ENCODE peak calls at places on chromosomes 3 and 15, in ten cellular contexts. N is CD8-positive, alpha-beta T cell; X is cardiac muscle cell; V is iPS DF 6.9; W is mesenchymal stem cell; Y is GM23248; T is PC-3; D is neuronal stem cell; O is uterus; Z is CD4-positive, CD25-positive, alpha-beta regulatory T cell. L is an unnamed sample. For H3K36me3, the result is how much of the 10 kb centered on the place peaks cover.

GRCh38 chr3:178302966-178303930 is 233.0 kb upstream of the KCNMB2 start:
- DNase-seq in D (no peak), V (no peak), Z (no peak), N (no peak), W (no peak), X (no peak), T (peak), Y (peak), O (no peak), L (no peak)

GRCh38 chr3:43748179-43748578 is 57.4 kb downstream of the ABHD5 start:
- DNase-seq in W (peak), O (no peak), Z (no peak), D (no peak), X (no peak), Y (peak), V (no peak), N (no peak), T (peak), L (no peak)

GRCh38 chr3:194572131-194572789 is 61.0 kb downstream of the TMEM44 start:
- DNase-seq in N (no peak), X (peak), V (no peak), O (peak), W (peak), T (no peak), D (no peak), Y (peak), Z (no peak), L (no peak)

GRCh38 chr15:80031841-80032240 is 27.6 kb upstream of the ZFAND6 start:
- DNase-seq in O (no peak), X (no peak), Z (no peak), T (peak), V (no peak), N (no peak), D (no peak), W (no peak), Y (peak), L (no peak)

GRCh38 chr3:61848885-61849284 is 287.5 kb downstream of the PTPRG start:
- DNase-seq in Z (no peak), T (no peak), D (no peak), V (no peak), N (no peak), X (no peak), O (no peak), Y (peak), W (no peak), L (no peak)

GRCh38 chr3:74648102-74648501 is 33.6 kb upstream of the CNTN3 start:
- DNase-seq in T (no peak), Z (no peak), V (no peak), N (no peak), O (no peak), W (no peak), D (no peak), Y (no peak), X (no peak), L (no peak)

GRCh38 chr3:116001063-116001765 is 377.9 kb downstream of the GAP43 start:
- DNase-seq in Y (peak), Z (no peak), O (no peak), N (no peak), D (no peak), X (no peak), T (peak), W (no peak), V (no peak), L (no peak)

GRCh38 chr3:138180375-138181029 is 5.8 kb upstream of the DBR1 start:
- DNase-seq in Y (peak), T (peak), X (peak), O (no peak), W (peak), D (no peak), Z (no peak), N (peak), V (no peak), L (peak)

GRCh38 chr3:86929046-86929445 is 61.9 kb downstream of the VGLL3 start:
- DNase-seq in V (no peak), T (peak), N (no peak), Z (no peak), Y (no peak), O (no peak), W (peak), D (no peak), X (no peak), L (no peak)

GRCh38 chr3:72163809-72164634 is 379.1 kb upstream of the PROK2 start:
- DNase-seq in O (no peak), V (no peak), Z (no peak), Y (no peak), T (no peak), D (no peak), N (no peak), X (no peak), W (no peak), L (no peak)

GRCh38 chr3:128581566-128581965 is 69.1 kb downstream of the RPN1 start:
- DNase-seq in O (no peak), Y (no peak), V (no peak), D (no peak), T (no peak), W (no peak), Z (no peak), N (no peak), X (no peak), L (no peak)

GRCh38 chr3:128585974-128586373 is 64.6 kb downstream of the RPN1 start:
- DNase-seq in D (no peak), T (peak), W (no peak), O (no peak), N (no peak), Y (peak), Z (no peak), V (no peak), X (no peak), L (no peak)

GRCh38 chr3:128587391-128587790 is 63.2 kb downstream of the RPN1 start:
- DNase-seq in Z (no peak), W (no peak), N (no peak), Y (no peak), X (no peak), T (no peak), V (no peak), D (no peak), O (no peak), L (no peak)

GRCh38 chr3:128585189-128585588 is 65.4 kb downstream of the RPN1 start:
- DNase-seq in D (no peak), V (no peak), W (no peak), T (no peak), N (no peak), O (no peak), Z (no peak), X (no peak), Y (no peak), L (no peak)

DNA sequence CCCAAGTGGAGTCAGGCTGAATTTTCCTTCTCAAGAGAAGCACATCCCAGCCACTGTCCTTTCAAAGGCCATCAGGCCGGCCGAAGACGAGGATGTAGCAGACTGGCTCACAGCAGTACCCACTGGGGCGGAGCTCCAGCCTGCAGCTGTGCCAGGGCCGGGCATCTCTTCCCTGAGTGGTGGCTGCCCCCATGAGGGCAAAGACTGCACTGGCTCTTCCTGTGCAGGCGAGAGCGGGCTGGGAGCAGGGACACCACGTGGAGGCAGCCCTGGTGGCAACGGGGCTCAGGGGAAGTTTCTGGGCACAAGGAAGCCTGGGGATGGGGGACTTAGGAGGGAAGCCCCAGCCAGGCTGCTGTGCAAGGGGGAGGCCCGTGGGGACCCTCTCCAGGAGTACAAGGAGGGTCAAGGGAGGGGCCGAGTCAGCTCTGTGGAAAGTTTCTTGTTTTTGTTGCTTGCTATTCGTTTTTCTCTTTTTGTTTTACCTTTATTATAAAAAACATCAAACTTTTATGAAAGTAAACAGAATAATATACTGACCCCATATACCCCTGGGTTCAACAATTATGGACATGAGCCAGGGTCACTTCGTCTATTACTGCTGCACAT is 66.1 kb downstream of the RPN1 start:
- DNase-seq in X (peak), W (peak), D (peak), V (no peak), N (peak), T (peak), Y (peak), Z (no peak), O (peak), L (peak)
- H3K27ac ChIP-seq in X (no peak), W (no peak), D (no peak), V (no peak), N (no peak), T (no peak), Y (no peak), Z (no peak), O (no peak), L (no peak)

GRCh38 chr15:74451861-74452835 is 8.8 kb downstream of the UBL7 start:
- DNase-seq in D (no peak), T (no peak), W (no peak), Z (no peak), O (no peak), Y (no peak), X (no peak), N (no peak), V (no peak), L (no peak)
- H3K36me3 ChIP-seq in D (half or more), T (under half), W (half or more), Z (half or more), O (under half), Y (under half), X (under half), N (under half), V (under half), L (under half)

GRCh38 chr3:58336135-58336882 is 3.6 kb downstream of the PXK start:
- DNase-seq in O (no peak), T (peak), X (no peak), D (no peak), V (no peak), Z (no peak), W (peak), Y (peak), N (no peak), L (no peak)
- H3K4me3 ChIP-seq in O (no peak), T (no peak), X (no peak), D (no peak), V (no peak), Z (no peak), W (no peak), Y (no peak), N (no peak), L (no peak)

GRCh38 chr15:35547775-35548364 is 1.9 kb upstream of the DPH6 start:
- DNase-seq in Z (no peak), O (no peak), V (peak), T (no peak), X (peak), D (peak), W (no peak), N (no peak), Y (no peak), L (no peak)
- H3K27ac ChIP-seq in Z (no peak), O (no peak), V (no peak), T (no peak), X (no peak), D (peak), W (no peak), N (no peak), Y (no peak), L (no peak)

GRCh38 chr3:39541442-39541841 is 74.0 kb downstream of the MOBP start:
- DNase-seq in Y (no peak), O (no peak), V (no peak), W (no peak), Z (no peak), T (no peak), X (no peak), D (no peak), N (no peak), L (no peak)

GRCh38 chr3:39540162-39540921 is 72.9 kb downstream of the MOBP start:
- DNase-seq in N (no peak), T (peak), Y (peak), V (no peak), Z (no peak), X (no peak), O (no peak), W (no peak), D (no peak), L (no peak)

GRCh38 chr3:39542588-39542988 is 75.1 kb downstream of the MOBP start:
- DNase-seq in T (no peak), X (no peak), O (no peak), N (no peak), D (no peak), Z (no peak), Y (no peak), V (no peak), W (no peak), L (no peak)

DNA sequence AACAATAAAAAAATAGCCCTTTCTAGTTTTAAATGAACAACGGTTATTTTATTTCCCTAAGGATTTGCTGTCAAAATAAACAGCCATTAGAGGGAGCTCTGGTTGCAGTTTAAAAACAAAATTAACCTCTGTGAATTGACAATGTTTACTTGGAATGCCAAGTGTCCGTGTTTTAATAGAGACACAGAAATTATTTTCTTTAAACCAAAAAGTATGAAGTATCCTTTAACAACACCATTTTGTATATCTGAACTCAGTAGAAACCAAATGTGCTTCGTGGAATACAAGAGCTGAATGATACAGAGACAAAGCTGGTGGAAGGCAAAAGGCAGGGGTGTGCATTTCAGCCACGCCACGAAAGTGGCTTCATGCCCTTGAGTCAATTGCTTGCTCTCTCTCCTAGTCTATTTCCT is 74.4 kb downstream of the MOBP start:
- DNase-seq in V (peak), T (peak), W (peak), O (no peak), Y (peak), N (no peak), D (peak), X (peak), Z (no peak), L (no peak)
- H3K36me3 ChIP-seq in V (under half), T (under half), W (under half), O (under half), Y (under half), N (under half), D (under half), X (under half), Z (under half), L (under half)

DNA sequence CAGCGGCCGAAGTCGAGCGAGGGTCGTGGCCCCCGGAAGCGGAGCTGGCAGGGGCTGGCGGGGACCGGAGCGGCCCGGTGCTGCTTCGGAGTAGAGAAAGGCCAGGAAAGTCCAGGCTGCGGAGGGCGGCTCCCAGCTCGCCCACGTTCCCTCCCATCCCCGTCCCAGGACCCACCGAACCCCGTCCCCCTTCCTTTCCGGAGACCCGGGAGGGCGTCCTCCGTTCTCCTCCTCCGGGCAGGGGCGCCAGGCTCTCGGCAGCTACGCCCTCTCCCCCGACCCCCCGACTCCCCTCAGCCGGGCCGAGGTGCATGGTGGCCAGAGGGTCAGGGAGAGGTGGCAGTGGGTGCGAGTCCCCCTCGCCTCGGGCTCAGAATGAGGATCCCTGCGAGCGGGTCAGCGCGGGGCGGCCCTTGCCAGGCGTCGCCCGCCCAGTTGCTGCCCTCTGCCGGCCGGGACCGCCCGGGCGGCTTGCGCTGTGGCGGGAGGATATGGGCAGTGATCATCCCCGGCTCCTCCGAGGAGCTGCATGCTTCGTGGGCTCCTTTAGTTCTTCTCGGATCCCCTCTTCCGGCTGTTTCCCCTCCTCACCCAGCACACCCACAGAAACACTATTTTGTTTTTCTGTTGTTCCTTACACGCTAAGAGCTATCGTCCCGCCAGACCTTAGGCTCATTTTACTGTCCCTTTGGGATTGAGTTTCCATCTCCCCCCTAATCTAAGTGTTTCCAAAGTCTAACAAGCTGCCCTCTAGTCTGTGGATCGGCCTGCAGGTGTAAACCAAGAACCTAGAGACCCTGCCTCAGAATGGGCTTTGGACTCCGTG is 744 bp upstream of the ALDH1A2 start:
- DNase-seq in O (peak), X (peak), N (peak), T (peak), D (peak), Z (no peak), W (peak), Y (peak), V (no peak), L (peak)
- H3K4me3 ChIP-seq in O (peak), X (peak), N (peak), T (peak), D (peak), Z (no peak), W (peak), Y (no peak), V (peak), L (peak)

L was measured in WERI-Rb-1.